ENCODE peak calls at places on chromosomes 3 and 15, in nine cellular contexts. E is GM23338, J is neural progenitor cell, Z is spleen, L is DMS153, B is skeletal muscle cell, G is AG08396, R is AG10803, S is NCI-H2029. Y is an unnamed sample.

GRCh38 chr3:128276151-128276445 is 122.8 kb downstream of the EEFSEC start:
- DNase-seq in R (no peak), S (no peak), E (no peak), J (no peak), Z (no peak), G (no peak), L (no peak), B (no peak), Y (no peak)

GRCh38 chr3:176919836-176920760 is 277.2 kb downstream of the TBL1XR1 start:
- DNase-seq in B (peak; percentile 81), E (no peak), J (no peak), S (peak; percentile 95), R (peak; percentile 5), G (peak; percentile 22), L (peak; percentile 97), Z (no peak), Y (peak; percentile 56)

GRCh38 chr15:73979636-73980035 is 12.5 kb downstream of the STOML1 start:
- DNase-seq in B (no peak), Z (no peak), J (no peak), G (no peak), S (no peak), L (no peak), E (no peak), R (no peak), Y (no peak)

GRCh38 chr15:68795298-68795848 is 25.3 kb downstream of the ANP32A start:
- DNase-seq in B (peak; percentile 53), R (peak; percentile 82), G (peak; percentile 83), E (peak; percentile 97), L (no peak), Z (peak; percentile 95), J (peak; percentile 96), S (peak; percentile 54), Y (peak; percentile 74)

GRCh38 chr3:182716114-182716688 is 77.1 kb upstream of the ATP11B start:
- DNase-seq in S (no peak), J (no peak), E (no peak), R (no peak), B (no peak), Z (no peak), L (no peak), G (no peak), Y (no peak)

GRCh38 chr3:125137432-125138033 is 75.0 kb downstream of the SLC12A8 start:
- DNase-seq in G (peak; percentile 80), S (no peak), L (no peak), R (peak; percentile 67), Z (no peak), B (no peak), E (no peak), J (no peak), Y (peak; percentile 89)

GRCh38 chr3:43094851-43095250 is 11.0 kb downstream of the POMGNT2 start:
- DNase-seq in E (no peak), B (no peak), R (no peak), J (peak; percentile 44), G (no peak), L (no peak), S (no peak), Z (no peak), Y (no peak)

GRCh38 chr15:66662522-66662921 is 39.5 kb upstream of the SMAD6 start:
- DNase-seq in J (peak; percentile 43), L (no peak), B (no peak), G (no peak), R (no peak), Z (no peak), E (no peak), S (no peak), Y (no peak)

GRCh38 chr3:12981631-12982265 is 91.5 kb downstream of the IQSEC1 start:
- DNase-seq in G (no peak), R (no peak), J (no peak), B (no peak), E (no peak), L (no peak), S (no peak), Z (peak; percentile 72), Y (no peak)

GRCh38 chr15:52284164-52284563 is 11.4 kb downstream of the MYO5C start:
- DNase-seq in Z (no peak), E (no peak), J (no peak), S (no peak), B (no peak), L (no peak), R (no peak), G (peak; percentile 45), Y (peak; percentile 53)

GRCh38 chr15:69762373-69763148 is 309.9 kb downstream of the RPLP1 start:
- DNase-seq in J (peak; percentile 60), R (no peak), B (no peak), S (no peak), E (peak; percentile 83), L (no peak), Z (no peak), G (no peak), Y (no peak)

GRCh38 chr15:28125673-28126651 is 26.8 kb upstream of the OCA2 start:
- DNase-seq in R (peak; percentile 57), J (peak; percentile 78), L (no peak), S (peak; percentile 8), G (peak; percentile 62), Z (no peak), E (peak; percentile 81), B (no peak), Y (peak; percentile 68)

GRCh38 chr3:124814620-124815421 is 72.3 kb downstream of the ITGB5 start:
- DNase-seq in S (no peak), Z (no peak), L (no peak), J (no peak), R (no peak), B (no peak), E (no peak), G (no peak), Y (peak; percentile 67)

GRCh38 chr3:66809579-66809958 is 188.5 kb upstream of the KBTBD8 start:
- DNase-seq in G (no peak), J (no peak), Z (no peak), B (no peak), S (no peak), L (no peak), R (no peak), E (peak; percentile 12), Y (no peak)

GRCh38 chr3:134143828-134144390 is 106.8 kb downstream of the RYK start:
- DNase-seq in J (no peak), Z (no peak), L (peak; percentile 11), G (no peak), S (peak; percentile 75), E (no peak), R (no peak), B (no peak), Y (no peak)

GRCh38 chr3:144496116-144496835 is 524.7 kb downstream of the DIPK2A start:
- DNase-seq in G (peak; percentile 8), L (no peak), E (no peak), J (no peak), R (no peak), B (no peak), S (no peak), Z (no peak), Y (no peak)

GRCh38 chr3:13092621-13093339 is 19.6 kb upstream of the IQSEC1 start:
- DNase-seq in L (no peak), J (no peak), S (no peak), G (no peak), Z (no peak), R (no peak), E (no peak), B (no peak), Y (no peak)

GRCh38 chr15:64009798-64010241 is 36.5 kb downstream of the DAPK2 start:
- DNase-seq in E (no peak), G (no peak), J (no peak), L (no peak), B (no peak), Z (no peak), R (peak; percentile 56), S (no peak), Y (peak; percentile 50)

GRCh38 chr15:47206358-47206978 is 510.8 kb upstream of the SEMA6D start:
- DNase-seq in E (peak; percentile 41), B (no peak), Z (no peak), J (peak; percentile 24), R (no peak), L (no peak), G (no peak), S (no peak), Y (no peak)

GRCh38 chr3:119161240-119161639 is 12.2 kb upstream of the UPK1B start:
- DNase-seq in Z (no peak), R (no peak), L (no peak), J (no peak), B (no peak), G (no peak), E (no peak), S (peak; percentile 24), Y (no peak)

GRCh38 chr3:151197981-151198767 is 4.8 kb downstream of the GPR171 start:
- DNase-seq in B (no peak), J (no peak), S (no peak), R (peak; percentile 49), Z (no peak), G (no peak), L (no peak), E (no peak), Y (no peak)

GRCh38 chr3:132900479-132900878 is 137.7 kb upstream of the TMEM108 start:
- DNase-seq in E (no peak), S (no peak), G (no peak), J (no peak), B (no peak), L (no peak), Z (no peak), R (no peak), Y (no peak)

GRCh38 chr3:36954452-36955134 is 9.7 kb upstream of the TRANK1 start:
- DNase-seq in B (no peak), G (no peak), S (no peak), L (no peak), E (no peak), J (no peak), R (no peak), Z (no peak), Y (no peak)

GRCh38 chr3:58009026-58009748 is 965 bp downstream of the FLNB start:
- DNase-seq in R (no peak), Z (peak; percentile 87), G (no peak), S (no peak), E (peak; percentile 62), B (no peak), J (peak; percentile 41), L (no peak), Y (no peak)

GRCh38 chr3:10994311-10994710 is 1.8 kb downstream of the SLC6A1 start:
- DNase-seq in E (no peak), S (no peak), R (no peak), Z (no peak), B (no peak), J (peak; percentile 23), L (no peak), G (no peak), Y (no peak)